ENCODE peak calls at places on chromosomes 13 and 19, in eight cellular contexts. E, V, O, L, I, D, R and Z are unnamed samples.

GRCh38 chr13:110304256-110304655 is 2.7 kb downstream of the COL4A1 start:
- DNase-seq in I (no peak), O (no peak), L (no peak), E (no peak), D (peak; percentile 77), V (no peak), R (no peak), Z (no peak)

GRCh38 chr19:49534632-49535385 is 7.0 kb downstream of the RCN3 start:
- DNase-seq in E (no peak), L (no peak), V (no peak), D (no peak), I (no peak), R (no peak), O (no peak), Z (no peak)

GRCh38 chr13:101289764-101290163 is 126.5 kb downstream of the NALCN start:
- DNase-seq in V (peak; percentile 85), I (no peak), R (no peak), O (no peak), D (peak; percentile 29), E (no peak), L (no peak), Z (peak; percentile 82)

GRCh38 chr13:101473458-101473857 is 21.0 kb downstream of the ITGBL1 start:
- DNase-seq in E (peak; percentile 56), L (no peak), R (no peak), V (no peak), I (no peak), D (peak; percentile 94), O (peak; percentile 60), Z (no peak)

GRCh38 chr13:75762066-75762937 is 126.2 kb downstream of the LMO7 start:
- DNase-seq in V (no peak), I (no peak), D (no peak), O (no peak), L (no peak), E (no peak), R (no peak), Z (no peak)

GRCh38 chr13:30832845-30833332 is 73.2 kb upstream of the MEDAG start:
- DNase-seq in V (peak; percentile 54), I (peak; percentile 95), O (no peak), D (peak; percentile 47), R (peak; percentile 9), L (peak; percentile 64), E (no peak), Z (peak; percentile 57)

GRCh38 chr19:39411832-39412099 is 703 bp upstream of the PLEKHG2 start:
- DNase-seq in V (peak; percentile 91), L (peak; percentile 95), E (no peak), I (peak; percentile 84), D (peak; percentile 93), O (peak; percentile 87), R (peak; percentile 82), Z (peak; percentile 92)

GRCh38 chr13:45180713-45181601 is 19.9 kb downstream of the KCTD4 start:
- DNase-seq in L (no peak), I (no peak), E (no peak), V (no peak), D (no peak), R (no peak), O (no peak), Z (no peak)

GRCh38 chr13:27923794-27924528 is 4.2 kb downstream of the PDX1 start:
- DNase-seq in R (no peak), D (no peak), O (no peak), L (no peak), V (no peak), E (no peak), I (no peak), Z (no peak)

GRCh38 chr19:12987781-12988180 is 7.5 kb upstream of the NFIX start:
- DNase-seq in O (no peak), L (no peak), D (no peak), R (no peak), E (no peak), I (no peak), V (no peak), Z (no peak)

GRCh38 chr13:96988441-96988840 is 5.8 kb downstream of the OXGR1 start:
- DNase-seq in R (no peak), E (no peak), V (no peak), O (no peak), D (no peak), I (no peak), L (no peak), Z (no peak)

GRCh38 chr19:41998246-41999020 is 4.4 kb upstream of the ATP1A3 start:
- DNase-seq in I (peak; percentile 16), D (peak; percentile 56), E (no peak), L (no peak), O (no peak), R (no peak), V (peak; percentile 59), Z (peak; percentile 45)

GRCh38 chr19:4375620-4376228 is 24.6 kb downstream of the SH3GL1 start:
- DNase-seq in R (no peak), I (no peak), V (peak; percentile 81), E (no peak), D (peak; percentile 87), O (no peak), L (no peak), Z (peak; percentile 58)

GRCh38 chr19:46862974-46863632 is 2.3 kb downstream of the ARHGAP35 start:
- DNase-seq in V (peak; percentile 61), E (no peak), L (no peak), D (peak; percentile 17), R (no peak), I (no peak), O (no peak), Z (no peak)

GRCh38 chr19:51139299-51140018 is 2.6 kb upstream of the SIGLEC7 start:
- DNase-seq in E (no peak), V (no peak), R (no peak), I (no peak), D (no peak), L (no peak), O (no peak), Z (no peak)

GRCh38 chr13:58953638-58954037 is 1210.1 kb downstream of the DIAPH3 start:
- DNase-seq in O (no peak), L (no peak), E (no peak), I (no peak), D (no peak), V (no peak), R (no peak), Z (no peak)

GRCh38 chr19:532578-533484 is 1.3 kb downstream of the CDC34 start:
- DNase-seq in V (peak; percentile 85), D (peak; percentile 72), E (peak; percentile 36), I (peak; percentile 51), O (no peak), L (peak; percentile 93), R (no peak), Z (peak; percentile 67)

GRCh38 chr13:101425623-101426022 is 9.3 kb upstream of the NALCN start:
- DNase-seq in R (no peak), V (peak; percentile 4), I (no peak), O (no peak), E (no peak), L (no peak), D (no peak), Z (no peak)

GRCh38 chr13:113584870-113585671 is 518 bp downstream of the TFDP1 start:
- DNase-seq in V (peak; percentile 14), R (peak; percentile 13), D (peak; percentile 23), O (no peak), E (no peak), L (peak; percentile 42), I (no peak), Z (no peak)

GRCh38 chr19:55676889-55677505 is 2.0 kb downstream of the EPN1 start:
- DNase-seq in V (no peak), E (no peak), R (no peak), L (no peak), D (no peak), O (no peak), I (no peak), Z (no peak)

GRCh38 chr19:30169196-30169900 is 202.8 kb upstream of the ZNF536 start:
- DNase-seq in L (no peak), D (no peak), V (no peak), I (no peak), O (no peak), R (no peak), E (no peak), Z (no peak)

GRCh38 chr13:21546372-21546771 is 57.6 kb downstream of the MICU2 start:
- DNase-seq in V (no peak), E (no peak), L (no peak), R (no peak), I (no peak), D (no peak), O (no peak), Z (no peak)

GRCh38 chr13:19618925-19619324 is 14.5 kb upstream of the MPHOSPH8 start:
- DNase-seq in V (peak; percentile 58), O (no peak), E (no peak), R (no peak), I (peak; percentile 35), D (peak; percentile 32), L (no peak), Z (no peak)

GRCh38 chr13:108361769-108362168 is 92.3 kb downstream of the TNFSF13B start:
- DNase-seq in E (no peak), O (no peak), R (no peak), V (no peak), L (no peak), I (no peak), D (no peak), Z (peak; percentile 23)

GRCh38 chr19:38949580-38950367 is 19.0 kb downstream of the MRPS12 start:
- DNase-seq in R (peak; percentile 75), I (no peak), V (peak; percentile 93), L (peak; percentile 88), O (no peak), D (peak; percentile 16), E (no peak), Z (peak; percentile 94)

GRCh38 chr19:35043906-35044305 is 2.4 kb downstream of the HPN start:
- DNase-seq in V (no peak), I (no peak), O (no peak), D (no peak), L (no peak), E (no peak), R (no peak), Z (no peak)